ENCODE peak calls at places on chromosomes 2 and 18, in ten cellular contexts. J, Q, D, X, W, T, K, G, Z and M are unnamed samples.

GRCh38 chr2:122739732-122740593 is 984.5 kb downstream of the TSN start:
- DNase-seq in J (no peak), Q (no peak), D (no peak), X (no peak), W (no peak), T (no peak), K (no peak), G (no peak), Z (no peak), M (no peak)

GRCh38 chr2:62471816-62472215 is 34.2 kb downstream of the TMEM17 start:
- DNase-seq in J (no peak), Q (no peak), D (no peak), X (no peak), W (no peak), T (no peak), K (no peak), G (no peak), Z (no peak), M (no peak)

GRCh38 chr2:97870396-97870843 is 125.3 kb downstream of the TMEM131 start:
- DNase-seq in J (no peak), Q (peak), D (peak), X (no peak), W (no peak), T (no peak), K (no peak), G (peak), Z (peak), M (no peak)

GRCh38 chr2:49003206-49003605 is 151.1 kb downstream of the FSHR start:
- DNase-seq in J (no peak), Q (no peak), D (no peak), X (no peak), W (no peak), T (no peak), K (no peak), G (no peak), Z (no peak), M (no peak)

GRCh38 chr2:74079522-74080341 is 68.0 kb downstream of the BOLA3 start:
- DNase-seq in J (no peak), Q (no peak), D (peak), X (no peak), W (no peak), T (no peak), K (no peak), G (no peak), Z (no peak), M (no peak)

GRCh38 chr2:212173331-212173730 is 365.3 kb downstream of the ERBB4 start:
- DNase-seq in J (no peak), Q (no peak), D (no peak), X (no peak), W (no peak), T (no peak), K (no peak), G (no peak), Z (no peak), M (no peak)

GRCh38 chr2:7133521-7133920 is 216.3 kb downstream of the RNF144A start:
- DNase-seq in J (no peak), Q (no peak), D (no peak), X (no peak), W (no peak), T (no peak), K (peak), G (no peak), Z (no peak), M (no peak)

GRCh38 chr2:200050921-200051620 is 95.7 kb downstream of the MAIP1 start:
- DNase-seq in J (no peak), Q (no peak), D (no peak), X (no peak), W (no peak), T (no peak), K (no peak), G (no peak), Z (no peak), M (no peak)

GRCh38 chr18:46624127-46624526 is 32.9 kb downstream of the LOXHD1 start:
- DNase-seq in J (no peak), Q (no peak), D (no peak), X (no peak), W (no peak), T (no peak), K (no peak), G (no peak), Z (peak), M (no peak)

GRCh38 chr2:75047189-75047812 is 88.9 kb downstream of the POLE4 start:
- DNase-seq in J (no peak), Q (no peak), D (peak), X (no peak), W (no peak), T (no peak), K (no peak), G (peak), Z (no peak), M (no peak)

GRCh38 chr2:119748135-119748534 is 11.6 kb upstream of the PTPN4 start:
- DNase-seq in J (no peak), Q (no peak), D (no peak), X (no peak), W (no peak), T (no peak), K (no peak), G (no peak), Z (no peak), M (no peak)

GRCh38 chr2:100124746-100125145 is 17.6 kb downstream of the AFF3 start:
- DNase-seq in J (no peak), Q (no peak), D (no peak), X (no peak), W (no peak), T (no peak), K (no peak), G (peak), Z (no peak), M (no peak)

GRCh38 chr2:11406492-11407381 is 59.2 kb downstream of the E2F6 start:
- DNase-seq in J (no peak), Q (no peak), D (peak), X (no peak), W (no peak), T (no peak), K (no peak), G (peak), Z (no peak), M (no peak)

GRCh38 chr2:128755693-128756371 is 437.2 kb upstream of the HS6ST1 start:
- DNase-seq in J (no peak), Q (no peak), D (no peak), X (no peak), W (no peak), T (no peak), K (no peak), G (no peak), Z (no peak), M (no peak)